ENCODE peak calls at places on chromosomes 1 and 21, in eight cellular contexts. One of them, this sample, is unnamed.

GRCh38 chr1:27522860-27523665 is 33.1 kb upstream of the WASF2 start:
- DNase-seq in occipital lobe: no peak
- DNase-seq in A673: no peak
- DNase-seq in NCI-H2081: peak
- DNase-seq in H9: no peak
- DNase-seq in progenitor cell of endocrine pancreas: no peak
- DNase-seq in stimulated activated CD8-positive, alpha-beta memory T cell treated with anti-CD3 and anti-CD28 coated beads, Interleukin-4, amount 100 ng/mL, for 1 hour: no peak
- DNase-seq in nephron progenitor cell: peak
- DNase-seq in this sample: no peak

GRCh38 chr1:54207287-54207686 is 7.3 kb downstream of the MRPL37 start:
- DNase-seq in stimulated activated CD8-positive, alpha-beta memory T cell treated with anti-CD3 and anti-CD28 coated beads, Interleukin-4, amount 100 ng/mL, for 1 hour: no peak
- DNase-seq in progenitor cell of endocrine pancreas: no peak
- DNase-seq in A673: no peak
- DNase-seq in occipital lobe: no peak
- DNase-seq in NCI-H2081: no peak
- DNase-seq in nephron progenitor cell: no peak
- DNase-seq in H9: no peak
- DNase-seq in this sample: no peak

GRCh38 chr1:94955767-94956632 is 29.1 kb upstream of the CNN3 start:
- DNase-seq in stimulated activated CD8-positive, alpha-beta memory T cell treated with anti-CD3 and anti-CD28 coated beads, Interleukin-4, amount 100 ng/mL, for 1 hour: no peak
- DNase-seq in A673: no peak
- DNase-seq in H9: no peak
- DNase-seq in NCI-H2081: no peak
- DNase-seq in progenitor cell of endocrine pancreas: no peak
- DNase-seq in nephron progenitor cell: no peak
- DNase-seq in occipital lobe: no peak
- DNase-seq in this sample: no peak

GRCh38 chr1:243496173-243496553 is 240.3 kb downstream of the SDCCAG8 start:
- DNase-seq in nephron progenitor cell: peak
- DNase-seq in NCI-H2081: no peak
- DNase-seq in H9: no peak
- DNase-seq in A673: no peak
- DNase-seq in progenitor cell of endocrine pancreas: no peak
- DNase-seq in occipital lobe: peak
- DNase-seq in stimulated activated CD8-positive, alpha-beta memory T cell treated with anti-CD3 and anti-CD28 coated beads, Interleukin-4, amount 100 ng/mL, for 1 hour: no peak
- DNase-seq in this sample: no peak

GRCh38 chr1:87104945-87105344 is 190.5 kb downstream of the HS2ST1 start:
- DNase-seq in nephron progenitor cell: no peak
- DNase-seq in NCI-H2081: no peak
- DNase-seq in occipital lobe: no peak
- DNase-seq in progenitor cell of endocrine pancreas: no peak
- DNase-seq in H9: no peak
- DNase-seq in stimulated activated CD8-positive, alpha-beta memory T cell treated with anti-CD3 and anti-CD28 coated beads, Interleukin-4, amount 100 ng/mL, for 1 hour: no peak
- DNase-seq in A673: no peak
- DNase-seq in this sample: no peak

GRCh38 chr1:14011132-14011531 is 311.1 kb downstream of the PRDM2 start:
- DNase-seq in NCI-H2081: no peak
- DNase-seq in A673: no peak
- DNase-seq in H9: no peak
- DNase-seq in occipital lobe: no peak
- DNase-seq in nephron progenitor cell: no peak
- DNase-seq in stimulated activated CD8-positive, alpha-beta memory T cell treated with anti-CD3 and anti-CD28 coated beads, Interleukin-4, amount 100 ng/mL, for 1 hour: no peak
- DNase-seq in progenitor cell of endocrine pancreas: no peak
- DNase-seq in this sample: no peak

GRCh38 chr1:150749720-150750311 is 15.8 kb downstream of the CTSS start:
- DNase-seq in H9: no peak
- DNase-seq in NCI-H2081: no peak
- DNase-seq in occipital lobe: no peak
- DNase-seq in stimulated activated CD8-positive, alpha-beta memory T cell treated with anti-CD3 and anti-CD28 coated beads, Interleukin-4, amount 100 ng/mL, for 1 hour: no peak
- DNase-seq in nephron progenitor cell: no peak
- DNase-seq in progenitor cell of endocrine pancreas: no peak
- DNase-seq in A673: no peak
- DNase-seq in this sample: no peak

GRCh38 chr1:158180741-158181576 is at the start of gene CD1D:
- DNase-seq in stimulated activated CD8-positive, alpha-beta memory T cell treated with anti-CD3 and anti-CD28 coated beads, Interleukin-4, amount 100 ng/mL, for 1 hour: no peak
- DNase-seq in A673: peak
- DNase-seq in H9: peak
- DNase-seq in NCI-H2081: no peak
- DNase-seq in progenitor cell of endocrine pancreas: peak
- DNase-seq in nephron progenitor cell: peak
- DNase-seq in occipital lobe: peak
- DNase-seq in this sample: no peak

GRCh38 chr1:38045431-38046332 is 911 bp downstream of the POU3F1 start:
- DNase-seq in stimulated activated CD8-positive, alpha-beta memory T cell treated with anti-CD3 and anti-CD28 coated beads, Interleukin-4, amount 100 ng/mL, for 1 hour: no peak
- DNase-seq in NCI-H2081: no peak
- DNase-seq in occipital lobe: no peak
- DNase-seq in nephron progenitor cell: peak
- DNase-seq in progenitor cell of endocrine pancreas: no peak
- DNase-seq in A673: peak
- DNase-seq in H9: peak
- DNase-seq in this sample: no peak

GRCh38 chr21:18524097-18524496 is 120.5 kb upstream of the TMPRSS15 start:
- DNase-seq in stimulated activated CD8-positive, alpha-beta memory T cell treated with anti-CD3 and anti-CD28 coated beads, Interleukin-4, amount 100 ng/mL, for 1 hour: no peak
- DNase-seq in NCI-H2081: no peak
- DNase-seq in occipital lobe: no peak
- DNase-seq in H9: no peak
- DNase-seq in progenitor cell of endocrine pancreas: no peak
- DNase-seq in A673: no peak
- DNase-seq in nephron progenitor cell: no peak
- DNase-seq in this sample: no peak

GRCh38 chr1:199041173-199041914 is 402.5 kb downstream of the PTPRC start:
- DNase-seq in A673: peak
- DNase-seq in nephron progenitor cell: no peak
- DNase-seq in occipital lobe: no peak
- DNase-seq in progenitor cell of endocrine pancreas: no peak
- DNase-seq in NCI-H2081: no peak
- DNase-seq in H9: no peak
- DNase-seq in stimulated activated CD8-positive, alpha-beta memory T cell treated with anti-CD3 and anti-CD28 coated beads, Interleukin-4, amount 100 ng/mL, for 1 hour: no peak
- DNase-seq in this sample: no peak

GRCh38 chr1:78441921-78442320 is 48.9 kb upstream of the PTGFR start:
- DNase-seq in H9: no peak
- DNase-seq in occipital lobe: no peak
- DNase-seq in A673: no peak
- DNase-seq in nephron progenitor cell: no peak
- DNase-seq in NCI-H2081: no peak
- DNase-seq in stimulated activated CD8-positive, alpha-beta memory T cell treated with anti-CD3 and anti-CD28 coated beads, Interleukin-4, amount 100 ng/mL, for 1 hour: no peak
- DNase-seq in progenitor cell of endocrine pancreas: no peak
- DNase-seq in this sample: no peak

GRCh38 chr1:6500446-6501406 is 9.3 kb upstream of the PLEKHG5 start:
- DNase-seq in H9: no peak
- DNase-seq in occipital lobe: no peak
- DNase-seq in nephron progenitor cell: no peak
- DNase-seq in stimulated activated CD8-positive, alpha-beta memory T cell treated with anti-CD3 and anti-CD28 coated beads, Interleukin-4, amount 100 ng/mL, for 1 hour: no peak
- DNase-seq in progenitor cell of endocrine pancreas: no peak
- DNase-seq in NCI-H2081: no peak
- DNase-seq in A673: no peak
- DNase-seq in this sample: no peak

GRCh38 chr1:107750364-107750959 is 214.5 kb downstream of the VAV3 start:
- DNase-seq in A673: peak
- DNase-seq in progenitor cell of endocrine pancreas: peak
- DNase-seq in H9: peak
- DNase-seq in occipital lobe: peak
- DNase-seq in NCI-H2081: peak
- DNase-seq in nephron progenitor cell: peak
- DNase-seq in stimulated activated CD8-positive, alpha-beta memory T cell treated with anti-CD3 and anti-CD28 coated beads, Interleukin-4, amount 100 ng/mL, for 1 hour: no peak
- DNase-seq in this sample: no peak

GRCh38 chr1:100629391-100629790 is 90.2 kb upstream of the VCAM1 start:
- DNase-seq in A673: no peak
- DNase-seq in occipital lobe: no peak
- DNase-seq in stimulated activated CD8-positive, alpha-beta memory T cell treated with anti-CD3 and anti-CD28 coated beads, Interleukin-4, amount 100 ng/mL, for 1 hour: no peak
- DNase-seq in NCI-H2081: no peak
- DNase-seq in H9: no peak
- DNase-seq in progenitor cell of endocrine pancreas: no peak
- DNase-seq in nephron progenitor cell: no peak
- DNase-seq in this sample: no peak

GRCh38 chr1:161089251-161089924 is at the start of gene NECTIN4:
- DNase-seq in H9: peak
- DNase-seq in nephron progenitor cell: no peak
- DNase-seq in progenitor cell of endocrine pancreas: no peak
- DNase-seq in stimulated activated CD8-positive, alpha-beta memory T cell treated with anti-CD3 and anti-CD28 coated beads, Interleukin-4, amount 100 ng/mL, for 1 hour: no peak
- DNase-seq in A673: no peak
- DNase-seq in NCI-H2081: no peak
- DNase-seq in occipital lobe: no peak
- DNase-seq in this sample: no peak

GRCh38 chr21:44321846-44322450 is 17.2 kb downstream of the CFAP410 start:
- DNase-seq in A673: no peak
- DNase-seq in occipital lobe: no peak
- DNase-seq in NCI-H2081: no peak
- DNase-seq in H9: no peak
- DNase-seq in nephron progenitor cell: no peak
- DNase-seq in progenitor cell of endocrine pancreas: no peak
- DNase-seq in stimulated activated CD8-positive, alpha-beta memory T cell treated with anti-CD3 and anti-CD28 coated beads, Interleukin-4, amount 100 ng/mL, for 1 hour: no peak
- DNase-seq in this sample: no peak

GRCh38 chr1:172914517-172915144 is 136.1 kb downstream of the TNFSF18 start:
- DNase-seq in stimulated activated CD8-positive, alpha-beta memory T cell treated with anti-CD3 and anti-CD28 coated beads, Interleukin-4, amount 100 ng/mL, for 1 hour: no peak
- DNase-seq in A673: peak
- DNase-seq in NCI-H2081: no peak
- DNase-seq in nephron progenitor cell: no peak
- DNase-seq in H9: no peak
- DNase-seq in occipital lobe: no peak
- DNase-seq in progenitor cell of endocrine pancreas: no peak
- DNase-seq in this sample: no peak

GRCh38 chr1:4605158-4605557 is 49.3 kb upstream of the AJAP1 start:
- DNase-seq in progenitor cell of endocrine pancreas: no peak
- DNase-seq in H9: no peak
- DNase-seq in NCI-H2081: no peak
- DNase-seq in occipital lobe: no peak
- DNase-seq in stimulated activated CD8-positive, alpha-beta memory T cell treated with anti-CD3 and anti-CD28 coated beads, Interleukin-4, amount 100 ng/mL, for 1 hour: no peak
- DNase-seq in nephron progenitor cell: no peak
- DNase-seq in A673: no peak
- DNase-seq in this sample: no peak

GRCh38 chr21:26810266-26810665 is 34.9 kb downstream of the ADAMTS1 start:
- DNase-seq in stimulated activated CD8-positive, alpha-beta memory T cell treated with anti-CD3 and anti-CD28 coated beads, Interleukin-4, amount 100 ng/mL, for 1 hour: no peak
- DNase-seq in A673: no peak
- DNase-seq in NCI-H2081: no peak
- DNase-seq in H9: no peak
- DNase-seq in progenitor cell of endocrine pancreas: no peak
- DNase-seq in occipital lobe: no peak
- DNase-seq in nephron progenitor cell: no peak
- DNase-seq in this sample: no peak

GRCh38 chr1:27527857-27528700 is 38.1 kb upstream of the WASF2 start:
- DNase-seq in nephron progenitor cell: peak
- DNase-seq in A673: no peak
- DNase-seq in stimulated activated CD8-positive, alpha-beta memory T cell treated with anti-CD3 and anti-CD28 coated beads, Interleukin-4, amount 100 ng/mL, for 1 hour: no peak
- DNase-seq in progenitor cell of endocrine pancreas: peak
- DNase-seq in NCI-H2081: peak
- DNase-seq in occipital lobe: peak
- DNase-seq in H9: peak
- DNase-seq in this sample: no peak

GRCh38 chr1:55071477-55071876 is 32.1 kb downstream of the PCSK9 start:
- DNase-seq in NCI-H2081: peak
- DNase-seq in occipital lobe: no peak
- DNase-seq in progenitor cell of endocrine pancreas: no peak
- DNase-seq in A673: peak
- DNase-seq in stimulated activated CD8-positive, alpha-beta memory T cell treated with anti-CD3 and anti-CD28 coated beads, Interleukin-4, amount 100 ng/mL, for 1 hour: no peak
- DNase-seq in nephron progenitor cell: peak
- DNase-seq in H9: peak
- DNase-seq in this sample: peak

GRCh38 chr21:15003463-15004135 is 61.2 kb downstream of the NRIP1 start:
- DNase-seq in H9: no peak
- DNase-seq in NCI-H2081: peak
- DNase-seq in nephron progenitor cell: peak
- DNase-seq in occipital lobe: no peak
- DNase-seq in A673: no peak
- DNase-seq in stimulated activated CD8-positive, alpha-beta memory T cell treated with anti-CD3 and anti-CD28 coated beads, Interleukin-4, amount 100 ng/mL, for 1 hour: no peak
- DNase-seq in progenitor cell of endocrine pancreas: no peak
- DNase-seq in this sample: no peak

GRCh38 chr1:179228783-179229213 is 679 bp downstream of the ABL2 start:
- DNase-seq in nephron progenitor cell: peak
- DNase-seq in progenitor cell of endocrine pancreas: peak
- DNase-seq in occipital lobe: peak
- DNase-seq in NCI-H2081: peak
- DNase-seq in stimulated activated CD8-positive, alpha-beta memory T cell treated with anti-CD3 and anti-CD28 coated beads, Interleukin-4, amount 100 ng/mL, for 1 hour: no peak
- DNase-seq in A673: peak
- DNase-seq in H9: peak
- DNase-seq in this sample: no peak

GRCh38 chr1:9145021-9145668 is 16.2 kb upstream of the GPR157 start:
- DNase-seq in occipital lobe: no peak
- DNase-seq in H9: no peak
- DNase-seq in stimulated activated CD8-positive, alpha-beta memory T cell treated with anti-CD3 and anti-CD28 coated beads, Interleukin-4, amount 100 ng/mL, for 1 hour: no peak
- DNase-seq in progenitor cell of endocrine pancreas: no peak
- DNase-seq in A673: no peak
- DNase-seq in nephron progenitor cell: no peak
- DNase-seq in NCI-H2081: no peak
- DNase-seq in this sample: no peak

GRCh38 chr1:15949453-15950245 is 26.3 kb downstream of the ZBTB17 start:
- DNase-seq in nephron progenitor cell: peak
- DNase-seq in A673: peak
- DNase-seq in NCI-H2081: no peak
- DNase-seq in occipital lobe: peak
- DNase-seq in progenitor cell of endocrine pancreas: no peak
- DNase-seq in stimulated activated CD8-positive, alpha-beta memory T cell treated with anti-CD3 and anti-CD28 coated beads, Interleukin-4, amount 100 ng/mL, for 1 hour: peak
- DNase-seq in H9: peak
- DNase-seq in this sample: no peak

GRCh38 chr1:938088-938683 is 14.5 kb downstream of the SAMD11 start:
- DNase-seq in occipital lobe: no peak
- DNase-seq in stimulated activated CD8-positive, alpha-beta memory T cell treated with anti-CD3 and anti-CD28 coated beads, Interleukin-4, amount 100 ng/mL, for 1 hour: no peak
- DNase-seq in progenitor cell of endocrine pancreas: no peak
- DNase-seq in H9: no peak
- DNase-seq in A673: no peak
- DNase-seq in NCI-H2081: no peak
- DNase-seq in nephron progenitor cell: no peak
- DNase-seq in this sample: no peak

GRCh38 chr1:20480261-20481157 is 5.5 kb downstream of the CAMK2N1 start:
- DNase-seq in progenitor cell of endocrine pancreas: peak
- DNase-seq in nephron progenitor cell: no peak
- DNase-seq in occipital lobe: peak
- DNase-seq in NCI-H2081: peak
- DNase-seq in H9: no peak
- DNase-seq in A673: no peak
- DNase-seq in stimulated activated CD8-positive, alpha-beta memory T cell treated with anti-CD3 and anti-CD28 coated beads, Interleukin-4, amount 100 ng/mL, for 1 hour: no peak
- DNase-seq in this sample: no peak